ENCODE peak calls at places on chromosomes 6 and 20, in eight cellular contexts. T is mucosa of descending colon, R is ovary, Q is colonic mucosa, P is GM12864, J is A549, M is HCT116, U is cardiac muscle cell. X is an unnamed sample.

GRCh38 chr6:45835725-45836437 is 179.8 kb downstream of the CLIC5 start:
- DNase-seq in T (no peak), R (no peak), Q (no peak), P (no peak), J (no peak), M (no peak), U (peak; percentile 39), X (no peak)

GRCh38 chr6:44622555-44622954 is 235.0 kb downstream of the CDC5L start:
- DNase-seq in T (no peak), R (no peak), Q (no peak), P (no peak), J (no peak), M (no peak), U (no peak), X (no peak)

GRCh38 chr6:166465671-166466087 is 82.9 kb upstream of the MPC1 start:
- DNase-seq in T (no peak), R (no peak), Q (no peak), P (no peak), J (peak; percentile 50), M (no peak), U (no peak), X (peak; percentile 12)

GRCh38 chr6:81623106-81623834 is 129.2 kb downstream of the TENT5A start:
- DNase-seq in T (no peak), R (no peak), Q (no peak), P (no peak), J (no peak), M (no peak), U (no peak), X (no peak)

GRCh38 chr6:102571236-102571908 is 1177.9 kb downstream of the GRIK2 start:
- DNase-seq in T (no peak), R (no peak), Q (no peak), P (no peak), J (no peak), M (no peak), U (no peak), X (peak; percentile 0)

GRCh38 chr20:25296094-25297093 is 48.5 kb downstream of the PYGB start:
- DNase-seq in T (peak; percentile 62), R (no peak), Q (no peak), P (no peak), J (peak; percentile 71), M (no peak), U (peak; percentile 40), X (no peak)

GRCh38 chr6:109265530-109265929 is 116.7 kb downstream of the CD164 start:
- DNase-seq in T (no peak), R (no peak), Q (no peak), P (no peak), J (no peak), M (no peak), U (no peak), X (no peak)

GRCh38 chr20:57698867-57699275 is 10.9 kb downstream of the PMEPA1 start:
- DNase-seq in T (no peak), R (no peak), Q (no peak), P (no peak), J (peak; percentile 86), M (no peak), U (no peak), X (no peak)

GRCh38 chr6:8556370-8557018 is 121.1 kb upstream of the SLC35B3 start:
- DNase-seq in T (no peak), R (no peak), Q (no peak), P (no peak), J (peak; percentile 10), M (peak; percentile 16), U (no peak), X (peak; percentile 3)

GRCh38 chr6:118644007-118644406 is 7.4 kb downstream of the CEP85L start:
- DNase-seq in T (no peak), R (no peak), Q (no peak), P (no peak), J (no peak), M (no peak), U (no peak), X (no peak)

GRCh38 chr6:140366991-140367390 is 992.5 kb upstream of the CITED2 start:
- DNase-seq in T (no peak), R (no peak), Q (no peak), P (no peak), J (no peak), M (no peak), U (no peak), X (peak; percentile 63)

GRCh38 chr6:24549674-24550418 is 55.1 kb downstream of the ALDH5A1 start:
- DNase-seq in T (no peak), R (no peak), Q (no peak), P (no peak), J (no peak), M (no peak), U (no peak), X (no peak)

GRCh38 chr6:6724319-6725119 is 136.0 kb downstream of the LY86 start:
- DNase-seq in T (peak; percentile 85), R (peak; percentile 85), Q (peak; percentile 84), P (no peak), J (peak; percentile 44), M (peak; percentile 58), U (peak; percentile 85), X (peak; percentile 44)

GRCh38 chr6:48199502-48199901 is 88.5 kb upstream of the PTCHD4 start:
- DNase-seq in T (no peak), R (no peak), Q (no peak), P (no peak), J (no peak), M (no peak), U (no peak), X (no peak)

GRCh38 chr6:50442531-50443040 is 270.7 kb upstream of the TFAP2D start:
- DNase-seq in T (no peak), R (no peak), Q (no peak), P (no peak), J (no peak), M (no peak), U (no peak), X (no peak)

GRCh38 chr20:43721429-43722152 is 5.2 kb downstream of the GTSF1L start:
- DNase-seq in T (no peak), R (no peak), Q (no peak), P (no peak), J (no peak), M (no peak), U (peak; percentile 23), X (no peak)

GRCh38 chr6:157551041-157551832 is 170.2 kb downstream of the ZDHHC14 start:
- DNase-seq in T (no peak), R (no peak), Q (no peak), P (no peak), J (no peak), M (peak; percentile 22), U (no peak), X (no peak)

GRCh38 chr20:40393680-40394079 is 295.4 kb downstream of the MAFB start:
- DNase-seq in T (no peak), R (no peak), Q (no peak), P (no peak), J (no peak), M (no peak), U (no peak), X (no peak)

GRCh38 chr6:30687659-30688431 is 1.4 kb upstream of the PPP1R18 start:
- DNase-seq in T (no peak), R (peak; percentile 69), Q (peak; percentile 45), P (no peak), J (no peak), M (no peak), U (no peak), X (no peak)

GRCh38 chr6:107318100-107318736 is 141.1 kb downstream of the PDSS2 start:
- DNase-seq in T (peak; percentile 51), R (peak; percentile 51), Q (peak; percentile 55), P (peak; percentile 21), J (peak; percentile 41), M (peak; percentile 26), U (peak; percentile 78), X (peak; percentile 40)

DNA sequence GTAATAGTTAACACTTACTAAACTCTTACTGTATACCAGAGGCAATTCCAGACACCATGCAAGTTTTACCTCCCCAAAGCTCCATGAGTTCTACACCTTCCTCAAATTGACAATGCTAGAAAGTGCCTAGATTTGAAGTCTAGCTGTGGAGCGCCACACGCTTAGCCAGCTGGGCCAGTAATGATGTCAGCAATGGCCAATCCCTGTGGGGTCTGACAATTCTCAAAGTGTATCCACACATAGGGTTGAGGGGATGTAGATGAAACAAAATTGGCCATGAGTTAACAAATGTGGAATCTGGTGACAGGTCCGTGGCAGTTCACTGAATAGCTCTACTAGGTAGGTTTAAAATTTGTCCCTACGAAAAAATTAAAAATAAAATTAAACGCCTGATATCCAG is 1.3 kb downstream of the ZNF343 start:
- DNase-seq in T (no peak), R (no peak), Q (no peak), P (no peak), J (no peak), M (no peak), U (no peak), X (no peak)
- H3K4me3 ChIP-seq in T (no peak overlapping the region), R (peak overlapping the region; percentile 93), Q (peak overlapping the region; percentile 97), P (peak overlapping the region; percentile 87), J (peak overlapping the region; percentile 68), M (peak overlapping the region; percentile 94), U (no peak overlapping the region), X (peak overlapping the region; percentile 89)

GRCh38 chr6:40959781-40960327 is 79.2 kb downstream of the UNC5CL start:
- DNase-seq in T (no peak), R (no peak), Q (no peak), P (no peak), J (no peak), M (no peak), U (no peak), X (no peak)
- H3K4me3 ChIP-seq in T (no peak overlapping the region), R (no peak overlapping the region), Q (no peak overlapping the region), P (no peak overlapping the region), J (no peak overlapping the region), M (no peak overlapping the region), U (no peak overlapping the region), X (no peak overlapping the region)

DNA sequence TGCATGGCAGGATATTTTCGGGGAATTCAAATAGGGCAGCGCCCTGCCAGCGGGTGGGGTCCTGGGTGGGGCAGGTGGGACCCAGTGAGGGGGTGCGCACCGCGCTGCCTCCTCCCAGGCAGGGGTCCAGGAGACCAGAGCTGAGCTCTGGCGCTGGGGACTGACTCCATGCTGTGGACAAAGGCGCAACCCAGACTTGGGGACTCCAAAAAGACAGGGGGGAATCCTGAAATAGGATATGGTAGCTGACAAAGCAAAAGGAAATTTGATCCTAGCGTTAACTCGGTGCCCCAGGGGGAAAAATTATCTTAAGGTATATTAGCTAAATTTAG is 23.6 kb downstream of the TFAP2A start:
- DNase-seq in T (no peak), R (no peak), Q (no peak), P (no peak), J (no peak), M (no peak), U (no peak), X (no peak)
- H3K4me3 ChIP-seq in T (no peak overlapping the region), R (no peak overlapping the region), Q (no peak overlapping the region), P (no peak overlapping the region), J (no peak overlapping the region), M (no peak overlapping the region), U (no peak overlapping the region), X (no peak overlapping the region)

DNA sequence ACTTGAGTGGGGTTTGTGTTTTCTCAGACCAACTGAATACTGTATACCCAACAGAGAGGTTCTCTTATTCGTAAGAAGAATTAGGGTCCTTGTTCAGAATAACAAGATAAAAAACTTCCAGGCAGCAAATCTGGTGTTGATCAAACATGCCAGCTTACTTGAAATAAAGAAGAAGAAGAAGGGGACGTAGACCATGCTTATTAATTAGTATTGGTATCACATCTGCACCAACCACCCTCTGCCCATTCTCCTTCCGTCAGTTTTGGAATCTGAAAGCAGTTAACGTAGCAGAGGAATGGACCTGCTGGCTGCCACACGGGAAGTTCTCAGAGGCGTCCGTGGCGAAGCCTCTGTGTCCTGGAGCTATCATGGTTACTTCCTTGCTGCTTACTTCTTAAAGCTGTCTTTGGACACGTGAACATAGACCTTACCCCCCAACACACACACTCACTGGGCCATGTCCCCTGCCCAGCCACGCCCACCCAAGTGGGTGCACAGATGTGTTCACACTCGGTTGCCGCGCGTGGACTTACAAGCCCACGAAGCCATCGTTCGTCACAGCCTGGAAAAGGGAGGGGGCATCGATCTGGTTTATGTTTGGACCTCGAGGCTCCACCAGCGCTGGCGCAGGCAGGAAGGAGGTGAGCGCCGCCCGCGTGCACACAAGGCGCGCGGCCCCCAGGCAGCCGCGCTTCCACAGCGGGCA is 4.1 kb upstream of the DLL1 start:
- DNase-seq in T (no peak), R (peak; percentile 23), Q (no peak), P (no peak), J (no peak), M (no peak), U (no peak), X (no peak)
- H3K4me3 ChIP-seq in T (no peak overlapping the region), R (peak overlapping the region; percentile 21), Q (peak overlapping the region; percentile 45), P (peak overlapping the region; percentile 51), J (peak overlapping the region; percentile 53), M (no peak overlapping the region), U (peak overlapping the region; percentile 38), X (peak overlapping the region; percentile 41)